ENCODE peak calls at places on chromosomes 3 and 15, in seven cellular contexts. W is CD8-positive, alpha-beta memory T cell; Z is HAP-1; F is tibial artery; Y is psoas muscle; Q is stomach; U is A549. A is an unnamed sample.
A peak's percentile ranks its signal among the peaks of the same experiment; 100 is the strongest.

GRCh38 chr3:10309736-10310135 is 11.2 kb downstream of the SEC13 start:
- DNase-seq in U (no peak), F (no peak), Y (no peak), Q (no peak), W (no peak), Z (no peak), A (no peak)

GRCh38 chr3:22474706-22475470 is 723.9 kb upstream of the ZNF385D start:
- DNase-seq in Z (no peak), Y (peak; percentile 7), F (peak; percentile 22), W (no peak), Q (no peak), U (no peak), A (no peak)

GRCh38 chr3:184597783-184598182 is 36.2 kb downstream of the EPHB3 start:
- DNase-seq in U (no peak), Z (no peak), Y (no peak), F (no peak), W (no peak), Q (peak; percentile 50), A (peak; percentile 50)

GRCh38 chr3:107525954-107526305 is 3.2 kb downstream of the BBX start:
- DNase-seq in F (no peak), Q (no peak), U (no peak), W (no peak), Y (no peak), Z (no peak), A (no peak)

GRCh38 chr3:133124511-133124910 is 86.3 kb downstream of the TMEM108 start:
- DNase-seq in F (no peak), Y (no peak), Q (peak; percentile 64), Z (no peak), W (no peak), U (no peak), A (no peak)

GRCh38 chr15:31275331-31276262 is 51.0 kb upstream of the KLF13 start:
- DNase-seq in W (no peak), Z (no peak), F (no peak), U (no peak), Y (no peak), Q (peak; percentile 25), A (peak; percentile 8)

GRCh38 chr3:176941674-176942073 is 255.6 kb downstream of the TBL1XR1 start:
- DNase-seq in Q (no peak), Z (no peak), W (no peak), F (no peak), Y (no peak), U (no peak), A (no peak)

GRCh38 chr3:4757949-4758855 is 221.0 kb upstream of the BHLHE40 start:
- DNase-seq in W (no peak), F (no peak), Z (no peak), U (no peak), Y (no peak), Q (no peak), A (no peak)

GRCh38 chr15:100725121-100726069 is 123.0 kb downstream of the ASB7 start:
- DNase-seq in W (no peak), U (no peak), Y (no peak), Z (no peak), F (no peak), Q (no peak), A (no peak)

GRCh38 chr3:87350367-87351199 is 74.2 kb upstream of the POU1F1 start:
- DNase-seq in W (peak; percentile 43), U (peak; percentile 43), Y (no peak), F (no peak), Q (no peak), Z (peak; percentile 45), A (peak; percentile 34)

GRCh38 chr3:77203876-77204275 is 164.0 kb downstream of the ROBO2 start:
- DNase-seq in U (no peak), W (no peak), Q (no peak), F (no peak), Y (no peak), Z (peak; percentile 55), A (no peak)

GRCh38 chr15:98933376-98933775 is 74.2 kb downstream of the PGPEP1L start:
- DNase-seq in U (no peak), Z (no peak), F (no peak), W (no peak), Q (no peak), Y (no peak), A (no peak)

GRCh38 chr15:56835598-56836275 is 82.7 kb upstream of the TCF12 start:
- DNase-seq in Y (no peak), W (no peak), U (no peak), Z (no peak), F (no peak), Q (no peak), A (peak; percentile 18)

GRCh38 chr3:32886296-32886695 is 65.1 kb upstream of the CCR4 start:
- DNase-seq in W (no peak), U (no peak), Z (no peak), F (no peak), Y (no peak), Q (no peak), A (no peak)

GRCh38 chr3:183892610-183893214 is 8.0 kb upstream of the PARL start:
- DNase-seq in U (no peak), F (no peak), Z (no peak), Y (no peak), W (no peak), Q (no peak), A (no peak)

GRCh38 chr15:40343512-40343911 is 2.8 kb upstream of the CCDC9B start:
- DNase-seq in Q (no peak), Y (no peak), Z (no peak), W (no peak), U (no peak), F (peak; percentile 58), A (no peak)

DNA sequence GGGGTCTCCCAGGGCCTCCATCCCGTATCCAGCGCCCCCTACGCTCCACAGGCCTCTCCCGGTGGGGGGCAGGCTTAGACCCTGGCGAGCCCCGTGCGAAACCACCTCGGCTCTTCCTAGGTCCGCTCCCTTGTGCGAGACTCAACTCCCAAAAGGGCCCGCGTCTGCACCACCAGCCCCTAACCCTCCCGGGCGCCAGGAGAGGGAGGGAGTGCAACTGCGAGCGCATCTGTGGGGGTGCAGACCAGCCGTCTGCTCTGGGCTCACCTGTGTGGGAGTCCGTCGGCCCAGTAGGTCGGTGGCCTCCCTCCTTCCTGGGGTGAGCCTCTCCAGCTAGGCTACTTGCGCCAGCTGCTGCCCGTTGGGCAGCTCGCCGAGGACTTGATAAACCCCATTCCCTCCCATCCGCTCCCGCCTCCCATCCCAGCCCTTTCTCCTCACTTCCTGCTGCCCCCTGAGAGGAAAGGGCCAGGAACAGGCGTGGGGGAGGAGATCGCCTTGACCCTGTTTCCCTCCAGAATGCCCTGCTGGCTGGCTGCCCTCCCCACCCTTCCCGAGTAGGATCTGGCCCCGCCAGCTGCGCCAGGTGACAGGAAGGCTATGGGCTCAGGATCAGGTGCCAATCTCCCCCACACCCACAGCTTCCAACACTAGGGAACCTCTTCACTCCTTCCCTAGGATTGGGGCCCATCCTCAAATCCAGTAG is at the start of gene HYAL2:
- DNase-seq in F (no peak), Q (peak; percentile 67), Y (peak; percentile 62), U (no peak), W (no peak), Z (no peak), A (peak; percentile 64)
- H3K4me1 ChIP-seq in F (peaks cover 52% of the 10 kb centered on the region), Q (peaks cover 87% of the 10 kb centered on the region), Y (peaks cover 54% of the 10 kb centered on the region), U (peaks cover 27% of the 10 kb centered on the region), W (peaks cover 28% of the 10 kb centered on the region), Z (peaks cover 16% of the 10 kb centered on the region), A (peaks cover 52% of the 10 kb centered on the region)

GRCh38 chr3:41200669-41201021 is 1.3 kb downstream of the CTNNB1 start:
- DNase-seq in F (peak; percentile 38), Q (no peak), U (no peak), Y (no peak), Z (peak; percentile 73), W (peak; percentile 24), A (peak; percentile 46)

GRCh38 chr3:41204369-41204768 is 5.1 kb downstream of the CTNNB1 start:
- DNase-seq in F (no peak), Q (no peak), U (no peak), Y (no peak), Z (no peak), W (no peak), A (no peak)

GRCh38 chr3:41205591-41205990 is 6.3 kb downstream of the CTNNB1 start:
- DNase-seq in W (no peak), Q (no peak), Y (no peak), Z (no peak), F (no peak), U (no peak), A (no peak)

GRCh38 chr3:41202075-41202833 is 2.9 kb downstream of the CTNNB1 start:
- DNase-seq in W (no peak), U (no peak), Y (no peak), Q (no peak), F (no peak), Z (peak; percentile 67), A (no peak)

GRCh38 chr3:41202834-41203345 is 3.6 kb downstream of the CTNNB1 start:
- DNase-seq in W (no peak), Q (no peak), F (no peak), Y (no peak), U (no peak), Z (peak; percentile 16), A (peak; percentile 36)
- H3K4me1 ChIP-seq in W (peaks cover 71% of the 10 kb centered on the region), Q (peaks cover 76% of the 10 kb centered on the region), F (peaks cover 68% of the 10 kb centered on the region), Y (peaks cover 70% of the 10 kb centered on the region), U (peaks cover 53% of the 10 kb centered on the region), Z (peaks cover 32% of the 10 kb centered on the region), A (peaks cover 45% of the 10 kb centered on the region)

GRCh38 chr15:60801336-60801735 is 322.4 kb upstream of the ICE2 start:
- DNase-seq in W (no peak), U (no peak), F (no peak), Z (no peak), Q (no peak), Y (no peak), A (no peak)
- H3K4me1 ChIP-seq in W (peaks cover 48% of the 10 kb centered on the region), U (no peaks in the 10 kb centered on the region), F (peaks cover 17% of the 10 kb centered on the region), Z (peaks cover 31% of the 10 kb centered on the region), Q (no peaks in the 10 kb centered on the region), Y (peaks cover 30% of the 10 kb centered on the region), A (no peaks in the 10 kb centered on the region)

GRCh38 chr3:188034989-188035388 is 119.0 kb upstream of the LPP start:
- DNase-seq in W (no peak), Z (no peak), U (no peak), F (no peak), Y (no peak), Q (no peak), A (no peak)

GRCh38 chr3:188041193-188041592 is 112.8 kb upstream of the LPP start:
- DNase-seq in U (no peak), Q (no peak), Z (no peak), F (no peak), Y (no peak), W (no peak), A (no peak)

GRCh38 chr3:188037116-188037718 is 116.7 kb upstream of the LPP start:
- DNase-seq in Q (peak; percentile 51), Y (no peak), W (no peak), Z (no peak), U (no peak), F (no peak), A (peak; percentile 43)

GRCh38 chr3:188036375-188036985 is 117.5 kb upstream of the LPP start:
- DNase-seq in Z (no peak), F (no peak), Q (peak; percentile 59), W (no peak), U (no peak), Y (no peak), A (no peak)

DNA sequence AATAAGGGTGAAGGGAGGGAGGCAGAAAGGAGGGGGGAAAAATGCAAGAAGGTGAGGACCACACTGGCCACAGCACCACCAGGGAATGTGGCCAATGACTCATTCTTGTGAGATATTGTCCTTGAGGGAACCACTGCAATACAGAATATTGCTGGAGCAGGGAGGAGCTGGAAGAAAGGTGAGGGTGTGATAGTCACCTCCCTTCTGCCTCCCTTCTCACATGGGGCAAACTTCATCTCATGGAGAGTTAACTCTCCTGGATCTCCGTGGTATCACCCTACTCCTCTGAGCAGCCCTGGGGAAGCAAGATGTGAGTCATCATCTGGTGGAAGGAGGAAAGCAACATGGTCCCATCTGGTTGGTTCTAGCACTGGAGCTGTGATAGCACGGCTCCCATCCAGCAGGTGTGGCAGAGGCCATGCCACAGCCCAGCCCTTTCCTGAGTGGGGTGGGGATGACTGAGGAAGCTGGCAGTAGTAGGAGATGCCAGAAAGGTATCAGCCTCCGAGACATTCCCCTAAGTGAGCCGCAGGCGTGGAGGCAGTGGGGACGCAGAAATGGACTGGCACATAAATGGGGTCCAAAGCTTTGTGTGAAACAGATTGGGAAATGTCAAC is 115.9 kb upstream of the LPP start:
- DNase-seq in Z (no peak), F (no peak), Q (no peak), U (no peak), Y (no peak), W (no peak), A (no peak)
- H3K4me1 ChIP-seq in Z (no peaks in the 10 kb centered on the region), F (peaks cover 20% of the 10 kb centered on the region), Q (peaks cover 22% of the 10 kb centered on the region), U (peaks cover 30% of the 10 kb centered on the region), Y (peaks cover 11% of the 10 kb centered on the region), W (no peaks in the 10 kb centered on the region), A (peaks cover 7% of the 10 kb centered on the region)